ENCODE peak calls at places on chromosomes 7 and 10, in six cellular contexts. M is keratinocyte; R is osteocyte; K is heart left ventricle; I is CD4-positive, alpha-beta T cell; Z is H9. G is an unnamed sample.

GRCh38 chr10:6185039-6185716 is 17.6 kb upstream of the PFKFB3 start:
- DNase-seq in M (no peak), I (no peak), K (no peak), R (no peak), Z (no peak), G (no peak)

GRCh38 chr10:122323941-122324675 is 50.4 kb upstream of the PLEKHA1 start:
- DNase-seq in I (no peak), K (no peak), R (peak), Z (no peak), M (no peak), G (no peak)

GRCh38 chr7:5704534-5704922 is 76.9 kb downstream of the RNF216 start:
- DNase-seq in M (no peak), Z (peak), I (peak), R (peak), K (peak), G (peak)

GRCh38 chr10:72298774-72299519 is 25.2 kb downstream of the DDIT4 start:
- DNase-seq in Z (no peak), K (no peak), R (no peak), M (no peak), I (no peak), G (no peak)

GRCh38 chr10:1398626-1399410 is 338.5 kb downstream of the ADARB2 start:
- DNase-seq in I (no peak), M (no peak), Z (no peak), K (no peak), R (peak), G (no peak)

GRCh38 chr10:49094707-49095106 is 20.6 kb downstream of the VSTM4 start:
- DNase-seq in I (no peak), Z (no peak), M (no peak), K (peak), R (no peak), G (no peak)

GRCh38 chr10:110051487-110051886 is 43.7 kb downstream of the ADD3 start:
- DNase-seq in K (no peak), R (no peak), Z (no peak), I (no peak), M (no peak), G (no peak)

GRCh38 chr10:121157998-121158397 is 306.8 kb downstream of the WDR11 start:
- DNase-seq in Z (no peak), R (no peak), K (peak), I (no peak), M (no peak), G (no peak)

GRCh38 chr7:25952277-25953057 is 199.5 kb upstream of the NFE2L3 start:
- DNase-seq in M (no peak), K (no peak), I (no peak), R (no peak), Z (peak), G (peak)

GRCh38 chr10:49419005-49419404 is 23.1 kb upstream of the DRGX start:
- DNase-seq in M (peak), K (no peak), Z (peak), I (no peak), R (no peak), G (no peak)

GRCh38 chr10:6108631-6109443 is 20.0 kb downstream of the RBM17 start:
- DNase-seq in R (no peak), K (no peak), I (no peak), Z (peak), M (no peak), G (no peak)

GRCh38 chr7:98281757-98282652 is 519 bp downstream of the BRI3 start:
- DNase-seq in R (no peak), Z (no peak), I (no peak), M (no peak), K (peak), G (no peak)

DNA sequence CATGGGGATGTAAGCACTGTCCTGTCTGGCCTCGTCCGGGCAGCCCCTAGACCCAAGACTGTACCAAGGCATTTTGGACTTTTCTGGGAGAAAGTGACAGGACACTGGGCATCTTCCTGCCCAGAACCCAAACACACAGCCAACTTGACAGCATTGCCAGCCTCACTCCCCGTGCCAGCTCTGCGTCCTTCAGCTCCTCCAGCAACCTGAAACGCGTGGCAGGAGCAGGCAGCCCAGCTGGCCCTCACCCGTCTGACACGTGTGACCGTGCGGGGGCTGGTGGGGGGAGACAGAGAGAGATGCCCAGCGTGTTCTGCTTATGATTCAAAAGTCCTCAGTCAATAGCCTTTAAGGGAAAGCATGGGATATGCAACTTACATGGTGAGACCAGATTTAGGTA is 50.3 kb upstream of the SLC29A3 start:
- DNase-seq in R (no peak), Z (no peak), I (no peak), K (peak), M (no peak), G (no peak)
- TF ChIP-seq CTCF in R (no peak), Z (no peak), I (no peak), K (no peak), M (no peak), G (peak)

DNA sequence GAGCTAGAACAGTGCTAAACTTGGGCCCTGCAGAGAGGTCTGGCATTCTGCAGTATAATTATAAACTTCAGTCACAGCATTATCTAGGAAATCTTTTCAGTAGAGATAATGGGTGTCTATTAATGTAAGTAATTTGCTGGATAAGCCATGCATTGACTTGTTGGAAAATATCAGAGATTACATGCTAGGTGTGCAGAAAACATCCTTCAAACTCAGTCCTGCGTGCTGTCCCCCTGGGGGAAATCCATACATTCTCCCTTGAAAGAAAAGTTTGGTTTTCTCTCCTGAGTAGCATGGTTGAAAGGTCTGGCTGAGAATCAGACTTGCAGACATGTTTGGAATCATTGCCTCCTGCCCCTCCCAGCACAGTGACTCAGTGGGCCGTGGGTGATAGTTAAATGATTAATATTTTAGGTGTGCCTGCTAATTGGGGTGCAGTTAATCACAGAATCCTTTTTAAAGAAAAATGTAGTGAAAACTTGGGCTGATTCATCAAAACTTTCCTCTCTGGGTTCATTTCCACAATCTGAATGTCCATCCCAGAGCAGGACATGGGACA is 13.9 kb upstream of the PRXL2A start:
- DNase-seq in I (no peak), K (no peak), Z (no peak), R (no peak), M (no peak), G (no peak)
- TF ChIP-seq CTCF in I (no peak), K (no peak), Z (no peak), R (no peak), M (no peak), G (no peak)

GRCh38 chr7:43454936-43455518 is 127.9 kb upstream of the STK17A start:
- DNase-seq in I (no peak), K (no peak), M (no peak), R (no peak), Z (no peak), G (no peak)
- TF ChIP-seq CTCF in I (peak), K (peak), M (no peak), R (peak), Z (peak), G (peak)

DNA sequence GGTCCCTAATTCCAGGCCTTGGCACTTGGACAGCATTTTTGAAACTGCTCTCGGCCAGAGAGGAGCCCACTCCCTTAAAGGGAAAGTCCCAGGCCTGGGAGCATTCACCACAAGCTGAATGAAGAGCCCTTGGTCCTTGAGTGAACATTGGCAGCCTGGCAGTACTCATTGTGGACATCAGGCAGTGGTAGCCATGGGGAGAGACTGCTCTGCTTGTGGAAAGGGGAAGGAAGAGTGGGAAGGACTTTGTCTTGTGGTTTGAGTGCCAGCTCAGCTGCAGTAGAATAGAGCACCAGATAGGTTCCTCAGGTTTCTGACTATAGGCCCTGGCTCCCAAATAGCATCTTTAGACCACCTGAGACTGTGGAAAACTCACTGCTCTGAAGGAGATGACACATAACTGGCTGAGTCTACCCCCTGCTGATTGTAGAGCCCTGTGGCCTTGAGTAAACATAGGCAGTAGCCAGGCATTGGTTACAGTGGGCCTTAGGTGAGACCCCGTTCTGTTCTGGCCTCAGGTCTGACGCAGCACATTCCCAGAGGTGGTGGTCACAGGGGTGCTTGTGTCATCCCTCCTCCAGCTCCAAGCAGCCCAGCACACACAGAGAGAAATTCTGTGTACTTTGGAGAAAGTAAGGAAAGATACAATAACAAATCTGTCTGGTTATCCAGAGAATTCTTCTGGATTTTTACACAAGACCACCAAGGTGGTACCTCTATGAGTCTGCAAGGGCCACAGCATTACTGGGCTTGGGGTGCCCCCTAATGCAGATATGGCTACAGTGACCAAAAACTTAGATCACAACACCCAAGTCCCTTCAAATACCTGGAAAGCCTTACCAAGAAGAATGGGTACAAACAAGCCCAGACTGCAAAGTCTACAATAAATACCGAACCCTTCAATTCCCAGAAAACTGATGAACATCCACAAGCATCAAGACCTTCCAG is 153.8 kb downstream of the GNAI1 start:
- DNase-seq in Z (peak), K (no peak), R (no peak), I (no peak), M (no peak), G (no peak)
- TF ChIP-seq CTCF in Z (peak), K (no peak), R (peak), I (no peak), M (no peak), G (no peak)